ENCODE peak calls at places on chromosome 15, in four cellular contexts. One of them, this sample, is unnamed.

GRCh38 chr15:24955549-24955929 is 752 bp downstream of the SNRPN start:
- DNase-seq in H9: no peak
- DNase-seq in mesendoderm: no peak
- DNase-seq in H1: peak
- DNase-seq in this sample: no peak

GRCh38 chr15:74233864-74234597 is 2.1 kb upstream of the CCDC33 start:
- DNase-seq in H9: no peak
- DNase-seq in mesendoderm: peak
- DNase-seq in H1: no peak
- DNase-seq in this sample: no peak

GRCh38 chr15:63079938-63080626 is 37.5 kb downstream of the TPM1 start:
- DNase-seq in H9: no peak
- DNase-seq in mesendoderm: peak
- DNase-seq in H1: no peak
- DNase-seq in this sample: peak

GRCh38 chr15:77497108-77497737 is 76.5 kb downstream of the HMG20A start:
- DNase-seq in H9: peak
- DNase-seq in mesendoderm: peak
- DNase-seq in H1: peak
- DNase-seq in this sample: no peak

GRCh38 chr15:57777034-57777433 is 70.5 kb downstream of the POLR2M start:
- DNase-seq in H9: no peak
- DNase-seq in mesendoderm: no peak
- DNase-seq in H1: no peak
- DNase-seq in this sample: no peak

GRCh38 chr15:74369084-74369745 is 1.8 kb upstream of the CYP11A1 start:
- DNase-seq in H9: no peak
- DNase-seq in mesendoderm: no peak
- DNase-seq in H1: no peak
- DNase-seq in this sample: no peak

GRCh38 chr15:41096178-41096577 is 19.9 kb downstream of the INO80 start:
- DNase-seq in H9: no peak
- DNase-seq in mesendoderm: no peak
- DNase-seq in H1: no peak
- DNase-seq in this sample: no peak

GRCh38 chr15:90813796-90814192 is 54.6 kb upstream of the FURIN start:
- DNase-seq in H9: no peak
- DNase-seq in mesendoderm: no peak
- DNase-seq in H1: no peak
- DNase-seq in this sample: no peak

GRCh38 chr15:93913310-93913709 is 318.1 kb upstream of the MCTP2 start:
- DNase-seq in H9: no peak
- DNase-seq in mesendoderm: no peak
- DNase-seq in H1: no peak
- DNase-seq in this sample: no peak

GRCh38 chr15:51403072-51403878 is 61.8 kb downstream of the GLDN start:
- DNase-seq in H9: peak
- DNase-seq in mesendoderm: no peak
- DNase-seq in H1: peak
- DNase-seq in this sample: peak

GRCh38 chr15:58462547-58462946 is 30.8 kb downstream of the LIPC start:
- DNase-seq in H9: peak
- DNase-seq in mesendoderm: peak
- DNase-seq in H1: no peak
- DNase-seq in this sample: no peak

GRCh38 chr15:70101459-70102113 is 3.9 kb upstream of the TLE3 start:
- DNase-seq in H9: peak
- DNase-seq in mesendoderm: peak
- DNase-seq in H1: peak
- DNase-seq in this sample: peak

GRCh38 chr15:48394172-48394571 is 62.9 kb downstream of the DUT start:
- DNase-seq in H9: no peak
- DNase-seq in mesendoderm: no peak
- DNase-seq in H1: no peak
- DNase-seq in this sample: no peak

GRCh38 chr15:27770769-27771554 is 328.2 kb downstream of the OCA2 start:
- DNase-seq in H9: no peak
- DNase-seq in mesendoderm: no peak
- DNase-seq in H1: no peak
- DNase-seq in this sample: no peak

GRCh38 chr15:25739687-25740121 is 123.4 kb downstream of the ATP10A start:
- DNase-seq in H9: peak
- DNase-seq in mesendoderm: peak
- DNase-seq in H1: no peak
- DNase-seq in this sample: peak

GRCh38 chr15:40328176-40328575 is 4.7 kb downstream of the INAFM2 start:
- DNase-seq in H9: no peak
- DNase-seq in mesendoderm: peak
- DNase-seq in H1: no peak
- DNase-seq in this sample: peak

GRCh38 chr15:52247032-52247431 is 48.6 kb downstream of the MYO5C start:
- DNase-seq in H9: no peak
- DNase-seq in mesendoderm: no peak
- DNase-seq in H1: no peak
- DNase-seq in this sample: peak

GRCh38 chr15:71790081-71790480 is 20.3 kb upstream of the NR2E3 start:
- DNase-seq in H9: no peak
- DNase-seq in mesendoderm: no peak
- DNase-seq in H1: peak
- DNase-seq in this sample: peak

GRCh38 chr15:90580086-90580485 is 50.4 kb downstream of the CRTC3 start:
- DNase-seq in H9: no peak
- DNase-seq in mesendoderm: no peak
- DNase-seq in H1: no peak
- DNase-seq in this sample: no peak

GRCh38 chr15:29151111-29151857 is 118.3 kb downstream of the NSMCE3 start:
- DNase-seq in H9: no peak
- DNase-seq in mesendoderm: no peak
- DNase-seq in H1: peak
- DNase-seq in this sample: no peak
- H3K18ac ChIP-seq in H9: no peak
- H3K18ac ChIP-seq in mesendoderm: no peak
- H3K18ac ChIP-seq in H1: no peak
- H3K18ac ChIP-seq in this sample: no peak

DNA sequence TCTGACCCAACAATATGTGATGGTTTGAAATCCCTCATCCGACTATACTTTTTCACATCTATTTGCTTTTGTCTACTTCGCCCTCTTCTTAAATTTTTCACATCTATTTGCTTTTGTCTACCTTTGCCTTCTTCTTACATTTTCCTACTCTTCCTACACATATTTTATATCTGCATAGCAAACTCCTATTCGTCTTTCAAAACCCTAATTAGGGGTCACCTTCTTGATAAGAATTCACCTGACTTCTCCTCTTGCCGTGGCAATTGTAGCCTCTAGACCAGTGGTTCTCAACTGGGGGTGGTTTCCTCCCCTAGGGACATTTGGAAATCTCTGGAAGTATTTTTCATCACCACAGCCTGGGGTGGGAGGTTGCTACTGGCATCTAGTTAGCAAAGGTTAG is 607.4 kb downstream of the NTRK3 start:
- DNase-seq in H9: no peak
- DNase-seq in mesendoderm: no peak
- DNase-seq in H1: no peak
- DNase-seq in this sample: no peak
- H3K56ac ChIP-seq in H9: no peak
- H3K56ac ChIP-seq in mesendoderm: no peak
- H3K56ac ChIP-seq in H1: no peak
- H3K56ac ChIP-seq in this sample: no peak

GRCh38 chr15:101355678-101356464 is 60.8 kb upstream of the SNRPA1 start:
- DNase-seq in H9: no peak
- DNase-seq in mesendoderm: no peak
- DNase-seq in H1: peak
- DNase-seq in this sample: no peak
- H3K18ac ChIP-seq in H9: no peak
- H3K18ac ChIP-seq in mesendoderm: no peak
- H3K18ac ChIP-seq in H1: no peak
- H3K18ac ChIP-seq in this sample: no peak

GRCh38 chr15:33433821-33434220 is 123.1 kb downstream of the RYR3 start:
- DNase-seq in H9: no peak
- DNase-seq in mesendoderm: no peak
- DNase-seq in H1: no peak
- DNase-seq in this sample: no peak
- H3K56ac ChIP-seq in H9: no peak
- H3K56ac ChIP-seq in mesendoderm: no peak
- H3K56ac ChIP-seq in H1: no peak
- H3K56ac ChIP-seq in this sample: no peak